ENCODE peak calls at places on chromosomes 1 and 21, in four cellular contexts. D, E, P and V are unnamed samples.

GRCh38 chr1:219247441-219247840 is 73.8 kb downstream of the LYPLAL1 start:
- DNase-seq in D (no peak), E (no peak), P (no peak), V (no peak)

GRCh38 chr1:17520041-17520440 is 19.5 kb upstream of the ARHGEF10L start:
- DNase-seq in D (no peak), E (peak; percentile 88), P (no peak), V (peak; percentile 91)

GRCh38 chr21:34807146-34807880 is 138.5 kb downstream of the CLIC6 start:
- DNase-seq in D (no peak), E (peak; percentile 85), P (peak; percentile 92), V (no peak)

GRCh38 chr1:89274431-89274857 is 1.8 kb upstream of the GBP5 start:
- DNase-seq in D (no peak), E (peak; percentile 51), P (peak; percentile 93), V (no peak)

GRCh38 chr1:54850737-54851136 is 36.3 kb downstream of the DHCR24 start:
- DNase-seq in D (no peak), E (no peak), P (peak; percentile 98), V (no peak)

GRCh38 chr1:161081151-161081405 is 8.3 kb downstream of the NECTIN4 start:
- DNase-seq in D (no peak), E (no peak), P (no peak), V (no peak)

GRCh38 chr1:66168919-66169725 is 364.8 kb upstream of the SGIP1 start:
- DNase-seq in D (no peak), E (no peak), P (no peak), V (no peak)

GRCh38 chr1:9651565-9652378 is at the start of gene PIK3CD:
- DNase-seq in D (no peak), E (no peak), P (peak; percentile 63), V (no peak)